ENCODE peak calls at places on chromosomes 1 and 21, in eight cellular contexts. D, R, N, F, G, H, K and Z are unnamed samples.
A peak's percentile ranks its signal among the peaks of the same experiment; 100 is the strongest.

GRCh38 chr1:151756291-151756690 is 7.0 kb downstream of the MRPL9 start:
- DNase-seq in D (peak; percentile 56), R (no peak), N (no peak), F (peak; percentile 7), G (no peak), H (no peak), K (no peak), Z (no peak)

GRCh38 chr1:185453496-185454192 is 136.6 kb upstream of the IVNS1ABP start:
- DNase-seq in D (peak; percentile 86), R (peak; percentile 28), N (no peak), F (no peak), G (no peak), H (no peak), K (no peak), Z (no peak)

GRCh38 chr1:119582801-119583200 is 65.3 kb downstream of the ZNF697 start:
- DNase-seq in D (peak; percentile 79), R (peak; percentile 23), N (no peak), F (peak; percentile 47), G (peak; percentile 15), H (no peak), K (no peak), Z (peak; percentile 24)

GRCh38 chr21:45641480-45642035 is 2.0 kb upstream of the PCBP3 start:
- DNase-seq in D (no peak), R (no peak), N (no peak), F (no peak), G (no peak), H (no peak), K (no peak), Z (no peak)

GRCh38 chr1:156060937-156061636 is at the start of gene RAB25:
- DNase-seq in D (no peak), R (no peak), N (no peak), F (no peak), G (no peak), H (peak; percentile 85), K (no peak), Z (no peak)

GRCh38 chr21:37341254-37341960 is 25.2 kb upstream of the DYRK1A start:
- DNase-seq in D (peak; percentile 55), R (no peak), N (no peak), F (no peak), G (peak; percentile 61), H (no peak), K (no peak), Z (no peak)

GRCh38 chr1:116567790-116568667 is 2.8 kb downstream of the CD58 start:
- DNase-seq in D (no peak), R (no peak), N (no peak), F (no peak), G (no peak), H (no peak), K (no peak), Z (no peak)

GRCh38 chr1:159012495-159012894 is 2.8 kb downstream of the IFI16 start:
- DNase-seq in D (peak; percentile 54), R (no peak), N (no peak), F (no peak), G (no peak), H (no peak), K (peak; percentile 67), Z (no peak)

GRCh38 chr1:55209247-55209646 is 5.9 kb downstream of the USP24 start:
- DNase-seq in D (peak; percentile 24), R (no peak), N (no peak), F (no peak), G (no peak), H (no peak), K (no peak), Z (peak; percentile 40)

GRCh38 chr1:230386863-230387262 is 39.3 kb downstream of the PGBD5 start:
- DNase-seq in D (no peak), R (no peak), N (no peak), F (no peak), G (no peak), H (no peak), K (no peak), Z (no peak)